ENCODE peak calls at places on chromosomes 13 and 19, in six cellular contexts. Y, X, J, F, S and M are unnamed samples.

GRCh38 chr13:97257800-97258799 is 36.0 kb downstream of the MBNL2 start:
- DNase-seq in Y (peak; percentile 69), X (peak; percentile 47), J (peak; percentile 86), F (peak; percentile 54), S (peak; percentile 81), M (no peak)

GRCh38 chr19:8445488-8446001 is 770 bp downstream of the HNRNPM start:
- DNase-seq in Y (peak; percentile 41), X (peak; percentile 62), J (peak; percentile 50), F (peak; percentile 26), S (no peak), M (peak; percentile 40)

GRCh38 chr13:97279913-97280312 is 57.8 kb downstream of the MBNL2 start:
- DNase-seq in Y (no peak), X (no peak), J (no peak), F (no peak), S (no peak), M (no peak)

GRCh38 chr19:46015080-46015960 is 7.5 kb downstream of the PGLYRP1 start:
- DNase-seq in Y (peak; percentile 48), X (peak; percentile 54), J (peak; percentile 90), F (peak; percentile 71), S (no peak), M (peak; percentile 46)

GRCh38 chr13:102580552-102581169 is 16.1 kb upstream of the TPP2 start:
- DNase-seq in Y (no peak), X (no peak), J (peak; percentile 54), F (no peak), S (no peak), M (no peak)

GRCh38 chr19:29233591-29233990 is 20.6 kb upstream of the UQCRFS1 start:
- DNase-seq in Y (no peak), X (no peak), J (no peak), F (no peak), S (no peak), M (no peak)

GRCh38 chr19:734716-735115 is 16.2 kb upstream of the MISP start:
- DNase-seq in Y (no peak), X (no peak), J (no peak), F (no peak), S (no peak), M (no peak)

GRCh38 chr13:112741835-112742570 is 52.2 kb downstream of the ATP11A start:
- DNase-seq in Y (no peak), X (no peak), J (no peak), F (no peak), S (no peak), M (no peak)

GRCh38 chr19:51365211-51366049 is 758 bp downstream of the ETFB start:
- DNase-seq in Y (peak; percentile 40), X (no peak), J (peak; percentile 70), F (peak; percentile 36), S (no peak), M (no peak)

GRCh38 chr13:109211616-109212015 is 574.8 kb downstream of the IRS2 start:
- DNase-seq in Y (no peak), X (no peak), J (peak; percentile 84), F (peak; percentile 2), S (peak; percentile 40), M (no peak)

GRCh38 chr13:98665638-98665995 is 86.9 kb downstream of the SLC15A1 start:
- DNase-seq in Y (no peak), X (no peak), J (peak; percentile 74), F (no peak), S (no peak), M (no peak)

GRCh38 chr13:94121686-94122085 is 357.8 kb downstream of the DCT start:
- DNase-seq in Y (no peak), X (no peak), J (no peak), F (no peak), S (no peak), M (no peak)

DNA sequence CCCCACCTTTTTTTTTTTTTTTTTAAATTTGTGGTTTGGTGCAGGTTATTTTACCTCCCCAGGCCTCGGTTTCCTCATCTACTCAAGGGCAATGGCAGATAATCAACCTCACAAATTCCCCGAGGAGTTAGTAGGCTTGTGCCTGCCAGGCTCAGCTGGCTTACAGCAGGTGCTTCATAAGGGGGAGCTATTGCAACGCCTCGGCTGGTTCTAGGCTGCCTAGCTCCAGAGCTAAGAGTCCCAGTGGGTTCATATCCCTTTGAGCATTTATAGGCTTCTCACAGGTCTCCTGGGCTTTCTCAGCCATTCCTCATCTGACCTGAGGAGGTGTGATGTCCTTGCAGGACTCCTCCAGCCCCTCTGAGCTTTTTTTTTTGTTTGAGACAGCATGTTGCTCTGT is 10.6 kb downstream of the BCKDHA start:
- DNase-seq in Y (no peak), X (no peak), J (no peak), F (no peak), S (no peak), M (no peak)
- TF ChIP-seq CTCF in Y (no peak), X (peak; percentile 29), J (no peak), F (no peak), S (no peak), M (no peak)

GRCh38 chr19:49272204-49272603 is 52.8 kb downstream of the SLC6A16 start:
- DNase-seq in Y (no peak), X (no peak), J (no peak), F (no peak), S (peak; percentile 97), M (no peak)

GRCh38 chr19:49271080-49271753 is 53.8 kb downstream of the SLC6A16 start:
- DNase-seq in Y (no peak), X (no peak), J (no peak), F (no peak), S (no peak), M (no peak)
- TF ChIP-seq CTCF in Y (no peak), X (no peak), J (no peak), F (no peak), S (no peak), M (no peak)

GRCh38 chr13:47798906-47799305 is 202.2 kb downstream of the SUCLA2 start:
- DNase-seq in Y (no peak), X (no peak), J (peak; percentile 14), F (no peak), S (peak; percentile 10), M (no peak)
- TF ChIP-seq CTCF in Y (no peak), X (peak; percentile 22), J (peak; percentile 38), F (no peak), S (peak; percentile 60), M (no peak)

GRCh38 chr19:42177686-42178019 is 39.8 kb downstream of the DEDD2 start:
- DNase-seq in Y (no peak), X (no peak), J (no peak), F (no peak), S (no peak), M (no peak)

GRCh38 chr19:42178791-42179500 is 38.5 kb downstream of the DEDD2 start:
- DNase-seq in Y (no peak), X (no peak), J (peak; percentile 32), F (peak; percentile 30), S (no peak), M (no peak)

GRCh38 chr19:42176990-42177685 is 40.3 kb downstream of the DEDD2 start:
- DNase-seq in Y (peak; percentile 63), X (peak; percentile 73), J (peak; percentile 89), F (peak; percentile 90), S (no peak), M (peak; percentile 46)

GRCh38 chr19:42176649-42176989 is 40.9 kb downstream of the DEDD2 start:
- DNase-seq in Y (no peak), X (no peak), J (no peak), F (no peak), S (no peak), M (no peak)

DNA sequence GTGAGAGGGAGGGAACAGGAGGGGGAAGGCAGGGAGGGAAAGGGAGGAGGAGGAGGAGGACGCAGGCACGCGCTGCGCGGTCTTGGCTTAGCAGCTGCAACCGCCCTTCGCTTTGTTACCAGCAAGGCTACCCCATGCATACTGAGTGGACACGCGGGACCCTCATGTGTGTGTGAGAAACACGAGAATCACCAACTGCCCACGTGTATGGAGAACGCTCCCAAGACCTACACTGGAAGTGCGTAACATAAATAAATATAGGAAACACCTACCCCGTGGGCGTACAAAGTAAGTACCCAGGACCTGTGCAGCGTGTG is 38.0 kb downstream of the DEDD2 start:
- DNase-seq in Y (no peak), X (no peak), J (no peak), F (no peak), S (no peak), M (no peak)
- TF ChIP-seq CTCF in Y (no peak), X (no peak), J (no peak), F (no peak), S (no peak), M (no peak)

GRCh38 chr19:47813995-47814328 is 7.8 kb upstream of the CRX start:
- DNase-seq in Y (no peak), X (no peak), J (no peak), F (no peak), S (no peak), M (no peak)

GRCh38 chr19:47813304-47813994 is 8.3 kb upstream of the CRX start:
- DNase-seq in Y (peak; percentile 60), X (peak; percentile 77), J (peak; percentile 92), F (peak; percentile 92), S (no peak), M (peak; percentile 73)
- TF ChIP-seq CTCF in Y (peak; percentile 59), X (peak; percentile 61), J (peak; percentile 86), F (peak; percentile 81), S (peak; percentile 62), M (no peak)

DNA sequence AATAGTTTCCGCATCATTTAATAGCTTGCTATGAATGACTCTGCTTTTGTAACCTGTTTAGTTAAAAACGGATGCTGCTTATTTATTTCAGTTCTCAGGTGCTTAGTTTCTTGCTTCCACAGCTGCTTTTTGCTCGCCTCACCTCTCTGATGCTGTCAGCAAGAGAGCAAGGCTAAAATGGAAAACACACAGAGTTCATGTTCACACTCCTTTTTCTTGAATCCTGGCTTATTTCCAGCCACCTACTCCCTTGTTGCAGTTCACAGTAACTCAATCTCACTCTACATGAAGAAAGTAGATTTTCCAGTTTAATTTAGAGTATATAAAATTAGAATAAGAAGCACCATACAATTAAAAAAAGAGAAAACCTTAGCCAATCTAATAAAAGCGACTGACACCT is 326.0 kb upstream of the SLITRK1 start:
- DNase-seq in Y (no peak), X (no peak), J (no peak), F (no peak), S (no peak), M (no peak)
- TF ChIP-seq CTCF in Y (no peak), X (no peak), J (no peak), F (no peak), S (no peak), M (no peak)

DNA sequence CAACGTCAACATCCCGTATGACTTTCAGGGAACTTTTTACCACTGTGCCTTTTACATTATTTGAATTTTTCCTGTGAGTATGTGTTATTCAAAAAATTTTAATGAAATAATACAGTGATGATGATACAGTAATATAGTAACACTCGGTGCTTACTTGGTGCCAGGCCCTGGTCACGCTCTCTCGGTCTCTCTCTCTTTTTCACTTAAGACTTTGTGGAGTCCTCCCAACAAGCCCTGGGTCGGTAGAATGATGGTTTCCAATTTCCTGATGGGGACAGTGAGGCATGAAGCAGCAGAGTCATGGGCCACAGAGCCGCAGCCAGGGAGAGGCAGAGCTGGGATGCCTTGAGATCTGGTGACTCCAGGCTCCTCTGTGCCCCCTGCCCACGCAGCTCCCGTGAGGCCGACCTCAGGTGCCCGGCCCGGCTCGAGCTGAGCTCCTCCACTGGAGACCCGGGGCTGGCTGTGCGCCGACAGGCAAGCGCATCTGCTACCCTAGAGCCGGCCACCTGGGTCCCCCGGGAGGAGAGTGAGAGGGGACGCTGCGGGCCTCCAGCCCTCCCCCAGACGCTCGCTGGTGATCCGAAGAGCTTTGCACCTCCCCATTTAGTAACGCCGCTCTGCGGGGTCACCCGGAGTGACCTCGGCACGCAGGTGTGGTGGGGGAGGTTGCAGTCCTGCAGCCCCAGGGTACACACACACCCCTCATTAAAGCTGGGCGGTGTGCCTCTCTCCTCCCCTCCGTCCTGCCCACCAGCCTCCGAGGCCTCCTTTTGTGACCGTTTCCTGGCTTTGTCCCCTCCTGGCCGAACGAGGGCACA is 4.4 kb upstream of the SBK3 start:
- DNase-seq in Y (no peak), X (no peak), J (peak; percentile 80), F (peak; percentile 56), S (peak; percentile 53), M (no peak)
- TF ChIP-seq CTCF in Y (no peak), X (no peak), J (peak; percentile 32), F (no peak), S (no peak), M (no peak)